ENCODE peak calls at places on chromosomes 3 and 15, in seven cellular contexts. R, K, I, G, V, E and S are unnamed samples.

GRCh38 chr15:32774022-32774421 is 56.2 kb downstream of the GREM1 start:
- DNase-seq in R (no peak), K (peak), I (no peak), G (peak), V (peak), E (peak), S (peak)

GRCh38 chr3:62142280-62142679 is 231.1 kb downstream of the FEZF2 start:
- DNase-seq in R (no peak), K (no peak), I (no peak), G (no peak), V (no peak), E (no peak), S (no peak)

GRCh38 chr15:91043190-91043874 is 20.9 kb upstream of the VPS33B start:
- DNase-seq in R (no peak), K (no peak), I (no peak), G (no peak), V (no peak), E (no peak), S (no peak)

GRCh38 chr3:152466784-152467183 is 198.1 kb downstream of the MBNL1 start:
- DNase-seq in R (peak), K (peak), I (no peak), G (peak), V (peak), E (peak), S (peak)

GRCh38 chr3:139534444-139534812 is 5.1 kb downstream of the RBP1 start:
- DNase-seq in R (peak), K (peak), I (peak), G (peak), V (peak), E (peak), S (no peak)

GRCh38 chr3:49711489-49711888 is 8.0 kb downstream of the AMIGO3 start:
- DNase-seq in R (no peak), K (no peak), I (no peak), G (no peak), V (no peak), E (no peak), S (no peak)

GRCh38 chr3:99627062-99627826 is 11.2 kb upstream of the COL8A1 start:
- DNase-seq in R (no peak), K (no peak), I (no peak), G (no peak), V (no peak), E (peak), S (no peak)

GRCh38 chr15:85116066-85116465 is 134.4 kb downstream of the PDE8A start:
- DNase-seq in R (no peak), K (no peak), I (no peak), G (no peak), V (no peak), E (no peak), S (peak)

GRCh38 chr15:91897585-91898372 is 44.3 kb downstream of the SLCO3A1 start:
- DNase-seq in R (no peak), K (no peak), I (no peak), G (no peak), V (no peak), E (no peak), S (no peak)